ENCODE peak calls at places on chromosomes 3 and 15, in four cellular contexts. B is colonic mucosa, C is osteoblast, M is suprapubic skin. Z is an unnamed sample.

GRCh38 chr3:173045770-173046382 is 95.2 kb downstream of the SPATA16 start:
- DNase-seq in B (no peak), C (no peak), M (no peak), Z (no peak)

GRCh38 chr3:14253983-14254382 is 75.4 kb downstream of the LSM3 start:
- DNase-seq in B (no peak), C (no peak), M (peak), Z (peak)

GRCh38 chr3:152556731-152557254 is 278.1 kb upstream of the P2RY1 start:
- DNase-seq in B (no peak), C (peak), M (no peak), Z (no peak)

GRCh38 chr3:13420051-13420816 is at the start of gene NUP210:
- DNase-seq in B (peak), C (peak), M (no peak), Z (no peak)

GRCh38 chr15:39692464-39693327 is 89.9 kb downstream of the FSIP1 start:
- DNase-seq in B (no peak), C (no peak), M (no peak), Z (no peak)

GRCh38 chr15:38059665-38060064 is 125.2 kb downstream of the TMCO5A start:
- DNase-seq in B (no peak), C (no peak), M (no peak), Z (no peak)

GRCh38 chr3:33315826-33316225 is 38.6 kb downstream of the FBXL2 start:
- DNase-seq in B (no peak), C (peak), M (no peak), Z (no peak)

GRCh38 chr3:46985588-46985987 is 6.1 kb downstream of the NBEAL2 start:
- DNase-seq in B (no peak), C (peak), M (no peak), Z (no peak)

GRCh38 chr15:49669288-49669687 is 48.4 kb downstream of the DTWD1 start:
- DNase-seq in B (no peak), C (no peak), M (no peak), Z (no peak)

GRCh38 chr3:113685956-113686721 is 10.3 kb downstream of the USF3 start:
- DNase-seq in B (no peak), C (no peak), M (no peak), Z (no peak)

GRCh38 chr3:38207262-38208003 is 42.1 kb downstream of the OXSR1 start:
- DNase-seq in B (no peak), C (no peak), M (no peak), Z (no peak)

GRCh38 chr3:179716811-179717210 is 64.0 kb downstream of the USP13 start:
- DNase-seq in B (no peak), C (peak), M (no peak), Z (no peak)

GRCh38 chr3:87076951-87077350 is 86.0 kb upstream of the VGLL3 start:
- DNase-seq in B (no peak), C (peak), M (no peak), Z (no peak)

GRCh38 chr3:98483626-98484025 is 13.9 kb upstream of the OR5K2 start:
- DNase-seq in B (no peak), C (no peak), M (no peak), Z (no peak)

GRCh38 chr3:97821413-97821809 is 400 bp upstream of the CRYBG3 start:
- DNase-seq in B (peak), C (peak), M (peak), Z (no peak)

GRCh38 chr3:174023445-174023844 is 625.9 kb downstream of the NLGN1 start:
- DNase-seq in B (no peak), C (no peak), M (no peak), Z (no peak)

GRCh38 chr15:22979069-22979698 is 984 bp downstream of the CYFIP1 start:
- DNase-seq in B (peak), C (peak), M (peak), Z (no peak)

GRCh38 chr3:4417449-4417848 is 49.6 kb downstream of the SUMF1 start:
- DNase-seq in B (no peak), C (no peak), M (no peak), Z (no peak)

GRCh38 chr3:141371882-141372281 is 3.6 kb downstream of the ZBTB38 start:
- DNase-seq in B (no peak), C (no peak), M (no peak), Z (no peak)

GRCh38 chr3:124041553-124041952 is 49.6 kb upstream of the ROPN1 start:
- DNase-seq in B (peak), C (no peak), M (no peak), Z (no peak)

GRCh38 chr3:195744437-195744836 is 23.7 kb downstream of the MUC20 start:
- DNase-seq in B (no peak), C (no peak), M (no peak), Z (no peak)

GRCh38 chr3:127092776-127093175 is 100.2 kb upstream of the PRR23E start:
- DNase-seq in B (no peak), C (no peak), M (no peak), Z (no peak)
- TF ChIP-seq CTCF in B (no peak), C (no peak), M (no peak), Z (no peak)

DNA sequence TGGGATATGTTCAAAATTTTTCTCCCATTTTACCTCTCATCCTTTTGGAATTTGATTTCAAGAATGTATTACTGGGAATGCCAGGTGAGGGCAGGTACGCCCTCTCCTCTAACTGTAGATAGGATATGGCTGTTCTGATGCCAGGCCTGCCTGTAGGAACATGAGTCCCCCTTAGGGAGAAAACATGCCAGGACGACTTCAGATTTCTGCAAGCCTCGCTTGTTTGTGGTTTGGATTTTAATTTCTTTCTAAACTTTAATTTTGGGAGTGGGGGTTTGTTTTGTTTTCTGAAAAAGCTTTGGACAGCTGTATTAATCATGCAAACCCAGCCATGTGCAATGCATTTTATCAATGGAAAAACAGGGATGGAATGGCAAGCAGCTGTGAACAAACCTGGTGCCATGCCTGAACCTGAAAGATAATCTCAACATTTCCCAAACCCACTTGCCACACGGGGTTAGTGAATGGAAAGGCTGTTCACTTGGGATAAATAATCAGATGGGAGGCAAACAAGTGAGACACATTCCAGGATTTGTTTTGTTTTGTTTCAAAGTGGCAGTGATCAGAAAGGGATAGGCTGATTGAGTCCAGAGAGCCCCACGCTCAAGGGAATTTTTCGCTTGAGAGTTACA is 207.6 kb downstream of the GAP43 start:
- DNase-seq in B (no peak), C (no peak), M (no peak), Z (no peak)
- H3K27ac ChIP-seq in B (no peak), C (no peak), M (no peak), Z (no peak)

GRCh38 chr3:170357920-170358854 is 672 bp downstream of the SKIL start:
- DNase-seq in B (peak), C (peak), M (peak), Z (peak)

GRCh38 chr3:170355738-170356595 is 1.5 kb upstream of the SKIL start:
- DNase-seq in B (peak), C (no peak), M (peak), Z (peak)

GRCh38 chr3:170356596-170357175 is 829 bp upstream of the SKIL start:
- DNase-seq in B (peak), C (no peak), M (peak), Z (peak)

GRCh38 chr3:170359178-170359704 is 1.7 kb downstream of the SKIL start:
- DNase-seq in B (no peak), C (no peak), M (no peak), Z (no peak)

DNA sequence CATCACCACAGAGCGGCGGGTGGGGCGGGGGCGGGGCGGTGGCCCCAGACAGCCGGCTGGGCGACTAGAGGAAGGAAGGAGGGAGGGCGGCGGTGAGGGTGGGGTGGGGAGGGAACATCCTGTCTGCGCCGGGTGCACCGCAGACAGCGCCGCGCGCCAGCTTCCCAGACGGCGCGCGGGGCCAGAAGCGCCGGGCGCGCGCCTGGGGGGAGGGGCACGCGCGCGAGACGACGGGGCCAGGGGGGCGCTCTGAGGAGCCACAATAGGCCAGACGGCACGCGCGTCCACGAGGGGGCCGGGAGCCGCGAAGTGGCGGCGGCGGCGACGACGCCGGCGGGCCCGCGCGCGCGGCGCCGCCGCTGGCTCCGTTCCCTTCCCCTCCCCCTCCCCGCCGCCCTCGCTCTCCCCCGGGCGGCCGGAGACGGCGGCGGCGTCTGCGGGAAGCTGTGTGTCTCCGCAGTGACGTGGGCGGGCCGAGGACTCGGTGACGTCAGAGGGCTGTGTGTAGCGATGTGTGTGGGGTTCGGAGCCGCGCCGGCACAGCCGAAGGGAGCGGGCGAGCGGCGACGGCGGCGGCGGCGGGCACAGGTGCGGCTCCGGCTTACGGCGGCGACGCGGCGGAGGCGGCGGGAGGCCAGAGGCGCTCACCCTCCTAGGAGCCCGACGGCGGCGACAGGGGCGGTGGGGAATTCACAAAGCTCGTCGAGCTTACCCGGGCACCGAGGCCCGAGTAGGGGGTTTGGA is at the start of gene SKIL:
- DNase-seq in B (peak), C (peak), M (peak), Z (peak)
- TF ChIP-seq CTCF in B (no peak), C (no peak), M (peak), Z (peak)

DNA sequence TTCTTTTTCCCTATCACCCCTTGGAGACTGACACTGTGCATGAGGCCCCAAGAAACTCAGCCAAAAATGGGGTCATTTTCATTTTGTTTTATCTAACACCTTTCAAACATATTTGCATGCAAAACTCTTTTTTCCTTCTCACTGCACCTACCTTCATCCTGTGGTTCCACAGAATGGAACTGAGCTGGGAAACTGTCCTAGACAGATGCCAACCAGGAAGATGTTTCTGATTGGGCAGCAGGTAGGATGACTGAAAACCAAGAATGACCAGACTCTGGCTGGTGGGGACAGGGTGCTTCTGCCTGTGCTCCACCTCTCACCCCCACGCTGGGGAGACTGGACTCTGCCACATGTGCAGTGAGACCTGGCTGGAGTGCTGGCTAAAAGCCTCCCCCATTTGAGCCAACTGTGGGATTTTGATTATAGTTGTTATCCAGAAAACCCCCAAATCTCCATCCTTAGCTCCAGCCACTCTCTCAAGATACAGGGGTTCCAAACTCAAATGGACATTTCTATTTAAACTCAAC is 5.2 kb downstream of the PPIB start:
- DNase-seq in B (no peak), C (no peak), M (no peak), Z (no peak)
- H3K27ac ChIP-seq in B (no peak), C (no peak), M (no peak), Z (no peak)